ENCODE peak calls at places on chromosomes 13 and 19, in nine cellular contexts. Z is effector memory CD4-positive, alpha-beta T cell; C is EL; U is naive thymus-derived CD8-positive, alpha-beta T cell; K is Calu3; I is omental fat pad; D is GM13976; X is colonic mucosa; G is heart right ventricle. M is an unnamed sample.

GRCh38 chr19:35031072-35031881 is 1.0 kb downstream of the SCN1B start:
- DNase-seq in G (no peak), I (no peak), X (no peak), Z (no peak), D (no peak), U (peak; percentile 55), K (no peak), C (peak; percentile 44), M (peak; percentile 70)

GRCh38 chr19:19297759-19298158 is 22.6 kb downstream of the SUGP1 start:
- DNase-seq in U (no peak), I (no peak), Z (no peak), C (no peak), X (no peak), K (no peak), G (peak; percentile 25), D (no peak), M (no peak)

GRCh38 chr19:38228491-38229439 is 4.7 kb upstream of the DPF1 start:
- DNase-seq in G (no peak), C (no peak), I (no peak), U (no peak), D (no peak), K (no peak), Z (no peak), X (no peak), M (peak; percentile 59)

GRCh38 chr19:10797078-10797477 is 38.9 kb downstream of the TMED1 start:
- DNase-seq in K (no peak), I (no peak), D (no peak), C (no peak), G (no peak), U (no peak), Z (peak; percentile 63), X (no peak), M (no peak)

GRCh38 chr13:34817246-34817645 is 124.8 kb upstream of the NBEA start:
- DNase-seq in G (no peak), C (no peak), I (no peak), D (no peak), U (no peak), Z (no peak), X (no peak), K (no peak), M (no peak)

GRCh38 chr13:110518150-110518525 is 43.4 kb downstream of the RAB20 start:
- DNase-seq in Z (no peak), D (no peak), K (no peak), I (no peak), G (no peak), U (no peak), X (no peak), C (no peak), M (no peak)

GRCh38 chr13:48369988-48370387 is 42.9 kb downstream of the LPAR6 start:
- DNase-seq in C (no peak), X (no peak), K (no peak), D (no peak), U (no peak), G (no peak), Z (no peak), I (no peak), M (no peak)

GRCh38 chr19:369876-370275 is 25.3 kb upstream of the MIER2 start:
- DNase-seq in C (no peak), Z (no peak), U (no peak), X (no peak), K (no peak), G (no peak), I (no peak), D (no peak), M (no peak)

GRCh38 chr19:42122691-42123607 is 9.3 kb downstream of the POU2F2 start:
- DNase-seq in C (no peak), I (no peak), U (no peak), K (no peak), X (no peak), D (peak; percentile 75), Z (no peak), G (no peak), M (no peak)